ENCODE peak calls at places on chromosome 22, in four cellular contexts. A is NCI-H345, G is NCI-H69, M is upper lobe of left lung. Y is an unnamed sample.

GRCh38 chr22:29443452-29443851 is 5.1 kb downstream of the RFPL1 start:
- DNase-seq in A (no peak), G (no peak), M (no peak), Y (no peak)

GRCh38 chr22:50146440-50147228 is 23.9 kb upstream of the PANX2 start:
- DNase-seq in A (no peak), G (no peak), M (peak), Y (no peak)

GRCh38 chr22:37176464-37177061 is 11.5 kb downstream of the C1QTNF6 start:
- DNase-seq in A (no peak), G (no peak), M (peak), Y (no peak)

GRCh38 chr22:17888855-17889254 is 114.6 kb upstream of the BID start:
- DNase-seq in A (no peak), G (no peak), M (no peak), Y (no peak)

GRCh38 chr22:33049125-33049729 is 9.0 kb downstream of the SYN3 start:
- DNase-seq in A (peak), G (peak), M (peak), Y (peak)

GRCh38 chr22:40374567-40374966 is 4.2 kb downstream of the SGSM3 start:
- DNase-seq in A (no peak), G (no peak), M (no peak), Y (no peak)

GRCh38 chr22:26273011-26273675 is 103.9 kb downstream of the SEZ6L start:
- DNase-seq in A (peak), G (peak), M (no peak), Y (no peak)

GRCh38 chr22:19876314-19876940 is 21.8 kb upstream of the GNB1L start:
- DNase-seq in A (no peak), G (no peak), M (peak), Y (no peak)

GRCh38 chr22:27980424-27981148 is 61.5 kb upstream of the PITPNB start:
- DNase-seq in A (no peak), G (peak), M (no peak), Y (peak)

GRCh38 chr22:26429458-26430238 is 588 bp downstream of the ASPHD2 start:
- DNase-seq in A (no peak), G (peak), M (no peak), Y (no peak)

GRCh38 chr22:40954095-40954494 is 2.9 kb downstream of the RBX1 start:
- DNase-seq in A (no peak), G (no peak), M (no peak), Y (no peak)

GRCh38 chr22:19795617-19796008 is 35.0 kb downstream of the TBX1 start:
- DNase-seq in A (no peak), G (no peak), M (no peak), Y (no peak)

GRCh38 chr22:35150163-35151107 is 84.5 kb downstream of the ISX start:
- DNase-seq in A (peak), G (peak), M (peak), Y (peak)

GRCh38 chr22:32717337-32718240 is 83.9 kb upstream of the TIMP3 start:
- DNase-seq in A (no peak), G (no peak), M (no peak), Y (no peak)

GRCh38 chr22:17847360-17848078 is 73.2 kb upstream of the BID start:
- DNase-seq in A (peak), G (peak), M (no peak), Y (peak)

GRCh38 chr22:49297871-49298721 is 529.6 kb downstream of the BRD1 start:
- DNase-seq in A (no peak), G (no peak), M (no peak), Y (no peak)

GRCh38 chr22:45248832-45249561 is 8.3 kb upstream of the KIAA0930 start:
- DNase-seq in A (no peak), G (peak), M (no peak), Y (no peak)

GRCh38 chr22:38850941-38851849 is 7.4 kb upstream of the NPTXR start:
- DNase-seq in A (no peak), G (no peak), M (no peak), Y (no peak)

GRCh38 chr22:50531546-50532352 is 1.9 kb upstream of the TYMP start:
- DNase-seq in A (peak), G (peak), M (peak), Y (peak)

GRCh38 chr22:35311551-35311999 is 11.9 kb downstream of the TOM1 start:
- DNase-seq in A (no peak), G (peak), M (no peak), Y (no peak)

GRCh38 chr22:47990486-47990885 is 1228.0 kb downstream of the TBC1D22A start:
- DNase-seq in A (no peak), G (no peak), M (no peak), Y (no peak)

GRCh38 chr22:47619631-47620030 is 857.2 kb downstream of the TBC1D22A start:
- DNase-seq in A (no peak), G (no peak), M (no peak), Y (no peak)

GRCh38 chr22:32661737-32662586 is 139.5 kb upstream of the TIMP3 start:
- DNase-seq in A (no peak), G (no peak), M (no peak), Y (no peak)

GRCh38 chr22:46453006-46453828 is 84.2 kb downstream of the CELSR1 start:
- DNase-seq in A (peak), G (peak), M (peak), Y (no peak)

GRCh38 chr22:46064236-46064965 is 85.9 kb upstream of the PPARA start:
- DNase-seq in A (no peak), G (peak), M (peak), Y (no peak)

GRCh38 chr22:36540867-36541642 is 12.1 kb upstream of the EIF3D start:
- DNase-seq in A (no peak), G (no peak), M (no peak), Y (no peak)

GRCh38 chr22:50047346-50047745 is 10.8 kb downstream of the TTLL8 start:
- DNase-seq in A (no peak), G (no peak), M (no peak), Y (no peak)

GRCh38 chr22:50507421-50507990 is at the start of gene LMF2:
- DNase-seq in A (peak), G (peak), M (peak), Y (no peak)

GRCh38 chr22:40348025-40348658 is 1.8 kb downstream of the ADSL start:
- DNase-seq in A (peak), G (peak), M (peak), Y (peak)

GRCh38 chr22:41048791-41049717 is 43.3 kb upstream of the EP300 start:
- DNase-seq in A (no peak), G (peak), M (peak), Y (peak)

GRCh38 chr22:19430890-19431541 is 517 bp downstream of the HIRA start:
- DNase-seq in A (no peak), G (peak), M (peak), Y (peak)

GRCh38 chr22:35517207-35517606 is 23.4 kb upstream of the RASD2 start:
- DNase-seq in A (no peak), G (no peak), M (no peak), Y (no peak)

GRCh38 chr22:40512426-40513136 is 123.9 kb downstream of the MRTFA start:
- DNase-seq in A (no peak), G (peak), M (no peak), Y (no peak)

GRCh38 chr22:28139993-28140392 is 220.9 kb upstream of the PITPNB start:
- DNase-seq in A (no peak), G (no peak), M (no peak), Y (no peak)

GRCh38 chr22:24183321-24184031 is 2.2 kb downstream of the SUSD2 start:
- DNase-seq in A (no peak), G (no peak), M (peak), Y (no peak)

GRCh38 chr22:23192133-23192532 is 11.8 kb downstream of the BCR start:
- DNase-seq in A (peak), G (peak), M (peak), Y (peak)

GRCh38 chr22:45579306-45579705 is 76.6 kb downstream of the FBLN1 start:
- DNase-seq in A (no peak), G (no peak), M (no peak), Y (no peak)

GRCh38 chr22:25067851-25068421 is 115.4 kb downstream of the KIAA1671 start:
- DNase-seq in A (peak), G (no peak), M (no peak), Y (no peak)

Y was measured in NCI-H146.